ENCODE peak calls at places on chromosome 14, in ten cellular contexts. One of them, this sample, is unnamed.
A peak's percentile ranks its signal among the peaks of the same experiment; 100 is the strongest.

GRCh38 chr14:75497191-75497590 is 25.1 kb upstream of the BATF start:
- DNase-seq in kidney tubule cell: no peak
- DNase-seq in heart right ventricle: no peak
- DNase-seq in EL: no peak
- DNase-seq in T-helper 2 cell: no peak
- DNase-seq in stimulated activated CD8-positive, alpha-beta memory T cell treated with anti-CD3 and anti-CD28 coated beads, Interleukin-15, amount 100 ng/mL, for 48 hours: peak; percentile 58
- DNase-seq in NCI-H2081: no peak
- DNase-seq in foreskin fibroblast: no peak
- DNase-seq in stimulated activated CD4-positive, alpha-beta T cell treated with anti-CD3 and anti-CD28 coated beads, Interleukin-1b, Interleukin-23, amount 100 ng/mL, for 24 hours: no peak
- DNase-seq in activated T-helper 1 cell treated with anti-CD3 and anti-CD28 coated beads, Interleukin-12 subunit alpha, Interleukin-12 subunit beta, Interleukin-2, Interleukin-4 antibody, amounts not matched to agents 30 ng/mL and 10 ng/mL and 1 ng/mL, durations not matched to agents 14 hours and 24 hours and 36 hours: peak; percentile 58
- DNase-seq in this sample: no peak

GRCh38 chr14:49950275-49951250 is 57.7 kb downstream of the ARF6 start:
- DNase-seq in foreskin fibroblast: no peak
- DNase-seq in stimulated activated CD8-positive, alpha-beta memory T cell treated with anti-CD3 and anti-CD28 coated beads, Interleukin-15, amount 100 ng/mL, for 48 hours: no peak
- DNase-seq in activated T-helper 1 cell treated with anti-CD3 and anti-CD28 coated beads, Interleukin-12 subunit alpha, Interleukin-12 subunit beta, Interleukin-2, Interleukin-4 antibody, amounts not matched to agents 30 ng/mL and 10 ng/mL and 1 ng/mL, durations not matched to agents 14 hours and 24 hours and 36 hours: no peak
- DNase-seq in kidney tubule cell: peak; percentile 76
- DNase-seq in stimulated activated CD4-positive, alpha-beta T cell treated with anti-CD3 and anti-CD28 coated beads, Interleukin-1b, Interleukin-23, amount 100 ng/mL, for 24 hours: no peak
- DNase-seq in T-helper 2 cell: no peak
- DNase-seq in NCI-H2081: no peak
- DNase-seq in heart right ventricle: no peak
- DNase-seq in EL: no peak
- DNase-seq in this sample: peak; percentile 86

GRCh38 chr14:101713641-101714349 is 47.7 kb upstream of the PPP2R5C start:
- DNase-seq in heart right ventricle: no peak
- DNase-seq in T-helper 2 cell: peak; percentile 79
- DNase-seq in stimulated activated CD8-positive, alpha-beta memory T cell treated with anti-CD3 and anti-CD28 coated beads, Interleukin-15, amount 100 ng/mL, for 48 hours: no peak
- DNase-seq in kidney tubule cell: no peak
- DNase-seq in foreskin fibroblast: no peak
- DNase-seq in activated T-helper 1 cell treated with anti-CD3 and anti-CD28 coated beads, Interleukin-12 subunit alpha, Interleukin-12 subunit beta, Interleukin-2, Interleukin-4 antibody, amounts not matched to agents 30 ng/mL and 10 ng/mL and 1 ng/mL, durations not matched to agents 14 hours and 24 hours and 36 hours: no peak
- DNase-seq in EL: no peak
- DNase-seq in stimulated activated CD4-positive, alpha-beta T cell treated with anti-CD3 and anti-CD28 coated beads, Interleukin-1b, Interleukin-23, amount 100 ng/mL, for 24 hours: no peak
- DNase-seq in NCI-H2081: no peak
- DNase-seq in this sample: no peak

GRCh38 chr14:53542692-53543091 is 389.6 kb upstream of the DDHD1 start:
- DNase-seq in NCI-H2081: peak; percentile 47
- DNase-seq in EL: peak; percentile 72
- DNase-seq in stimulated activated CD4-positive, alpha-beta T cell treated with anti-CD3 and anti-CD28 coated beads, Interleukin-1b, Interleukin-23, amount 100 ng/mL, for 24 hours: no peak
- DNase-seq in kidney tubule cell: peak; percentile 83
- DNase-seq in foreskin fibroblast: peak; percentile 31
- DNase-seq in T-helper 2 cell: no peak
- DNase-seq in activated T-helper 1 cell treated with anti-CD3 and anti-CD28 coated beads, Interleukin-12 subunit alpha, Interleukin-12 subunit beta, Interleukin-2, Interleukin-4 antibody, amounts not matched to agents 30 ng/mL and 10 ng/mL and 1 ng/mL, durations not matched to agents 14 hours and 24 hours and 36 hours: no peak
- DNase-seq in stimulated activated CD8-positive, alpha-beta memory T cell treated with anti-CD3 and anti-CD28 coated beads, Interleukin-15, amount 100 ng/mL, for 48 hours: no peak
- DNase-seq in heart right ventricle: no peak
- DNase-seq in this sample: no peak

GRCh38 chr14:104752338-104752734 is 611 bp upstream of the SIVA1 start:
- DNase-seq in foreskin fibroblast: no peak
- DNase-seq in kidney tubule cell: no peak
- DNase-seq in T-helper 2 cell: no peak
- DNase-seq in heart right ventricle: no peak
- DNase-seq in activated T-helper 1 cell treated with anti-CD3 and anti-CD28 coated beads, Interleukin-12 subunit alpha, Interleukin-12 subunit beta, Interleukin-2, Interleukin-4 antibody, amounts not matched to agents 30 ng/mL and 10 ng/mL and 1 ng/mL, durations not matched to agents 14 hours and 24 hours and 36 hours: no peak
- DNase-seq in EL: no peak
- DNase-seq in NCI-H2081: no peak
- DNase-seq in stimulated activated CD8-positive, alpha-beta memory T cell treated with anti-CD3 and anti-CD28 coated beads, Interleukin-15, amount 100 ng/mL, for 48 hours: no peak
- DNase-seq in stimulated activated CD4-positive, alpha-beta T cell treated with anti-CD3 and anti-CD28 coated beads, Interleukin-1b, Interleukin-23, amount 100 ng/mL, for 24 hours: no peak
- DNase-seq in this sample: no peak

GRCh38 chr14:93214598-93214997 is 7.5 kb downstream of the UBR7 start:
- DNase-seq in EL: no peak
- DNase-seq in stimulated activated CD4-positive, alpha-beta T cell treated with anti-CD3 and anti-CD28 coated beads, Interleukin-1b, Interleukin-23, amount 100 ng/mL, for 24 hours: no peak
- DNase-seq in stimulated activated CD8-positive, alpha-beta memory T cell treated with anti-CD3 and anti-CD28 coated beads, Interleukin-15, amount 100 ng/mL, for 48 hours: no peak
- DNase-seq in T-helper 2 cell: no peak
- DNase-seq in heart right ventricle: no peak
- DNase-seq in NCI-H2081: no peak
- DNase-seq in kidney tubule cell: no peak
- DNase-seq in foreskin fibroblast: no peak
- DNase-seq in activated T-helper 1 cell treated with anti-CD3 and anti-CD28 coated beads, Interleukin-12 subunit alpha, Interleukin-12 subunit beta, Interleukin-2, Interleukin-4 antibody, amounts not matched to agents 30 ng/mL and 10 ng/mL and 1 ng/mL, durations not matched to agents 14 hours and 24 hours and 36 hours: no peak
- DNase-seq in this sample: no peak

GRCh38 chr14:64704743-64705405 is 650 bp downstream of the PLEKHG3 start:
- DNase-seq in NCI-H2081: no peak
- DNase-seq in heart right ventricle: peak; percentile 49
- DNase-seq in T-helper 2 cell: no peak
- DNase-seq in activated T-helper 1 cell treated with anti-CD3 and anti-CD28 coated beads, Interleukin-12 subunit alpha, Interleukin-12 subunit beta, Interleukin-2, Interleukin-4 antibody, amounts not matched to agents 30 ng/mL and 10 ng/mL and 1 ng/mL, durations not matched to agents 14 hours and 24 hours and 36 hours: no peak
- DNase-seq in stimulated activated CD8-positive, alpha-beta memory T cell treated with anti-CD3 and anti-CD28 coated beads, Interleukin-15, amount 100 ng/mL, for 48 hours: no peak
- DNase-seq in stimulated activated CD4-positive, alpha-beta T cell treated with anti-CD3 and anti-CD28 coated beads, Interleukin-1b, Interleukin-23, amount 100 ng/mL, for 24 hours: no peak
- DNase-seq in foreskin fibroblast: peak; percentile 55
- DNase-seq in kidney tubule cell: no peak
- DNase-seq in EL: peak; percentile 34
- DNase-seq in this sample: no peak

GRCh38 chr14:56488306-56488705 is 91.3 kb upstream of the TMEM260 start:
- DNase-seq in heart right ventricle: no peak
- DNase-seq in kidney tubule cell: no peak
- DNase-seq in EL: no peak
- DNase-seq in stimulated activated CD4-positive, alpha-beta T cell treated with anti-CD3 and anti-CD28 coated beads, Interleukin-1b, Interleukin-23, amount 100 ng/mL, for 24 hours: no peak
- DNase-seq in NCI-H2081: no peak
- DNase-seq in stimulated activated CD8-positive, alpha-beta memory T cell treated with anti-CD3 and anti-CD28 coated beads, Interleukin-15, amount 100 ng/mL, for 48 hours: no peak
- DNase-seq in foreskin fibroblast: no peak
- DNase-seq in T-helper 2 cell: no peak
- DNase-seq in activated T-helper 1 cell treated with anti-CD3 and anti-CD28 coated beads, Interleukin-12 subunit alpha, Interleukin-12 subunit beta, Interleukin-2, Interleukin-4 antibody, amounts not matched to agents 30 ng/mL and 10 ng/mL and 1 ng/mL, durations not matched to agents 14 hours and 24 hours and 36 hours: no peak
- DNase-seq in this sample: no peak

GRCh38 chr14:95533822-95534221 is 1.0 kb upstream of the GLRX5 start:
- DNase-seq in NCI-H2081: no peak
- DNase-seq in stimulated activated CD4-positive, alpha-beta T cell treated with anti-CD3 and anti-CD28 coated beads, Interleukin-1b, Interleukin-23, amount 100 ng/mL, for 24 hours: no peak
- DNase-seq in T-helper 2 cell: no peak
- DNase-seq in EL: peak; percentile 26
- DNase-seq in heart right ventricle: no peak
- DNase-seq in activated T-helper 1 cell treated with anti-CD3 and anti-CD28 coated beads, Interleukin-12 subunit alpha, Interleukin-12 subunit beta, Interleukin-2, Interleukin-4 antibody, amounts not matched to agents 30 ng/mL and 10 ng/mL and 1 ng/mL, durations not matched to agents 14 hours and 24 hours and 36 hours: no peak
- DNase-seq in foreskin fibroblast: no peak
- DNase-seq in stimulated activated CD8-positive, alpha-beta memory T cell treated with anti-CD3 and anti-CD28 coated beads, Interleukin-15, amount 100 ng/mL, for 48 hours: no peak
- DNase-seq in kidney tubule cell: no peak
- DNase-seq in this sample: no peak

GRCh38 chr14:52641745-52642144 is 53.6 kb downstream of the ERO1A start:
- DNase-seq in heart right ventricle: no peak
- DNase-seq in NCI-H2081: no peak
- DNase-seq in stimulated activated CD8-positive, alpha-beta memory T cell treated with anti-CD3 and anti-CD28 coated beads, Interleukin-15, amount 100 ng/mL, for 48 hours: no peak
- DNase-seq in kidney tubule cell: no peak
- DNase-seq in EL: peak; percentile 50
- DNase-seq in T-helper 2 cell: no peak
- DNase-seq in foreskin fibroblast: peak; percentile 27
- DNase-seq in stimulated activated CD4-positive, alpha-beta T cell treated with anti-CD3 and anti-CD28 coated beads, Interleukin-1b, Interleukin-23, amount 100 ng/mL, for 24 hours: no peak
- DNase-seq in activated T-helper 1 cell treated with anti-CD3 and anti-CD28 coated beads, Interleukin-12 subunit alpha, Interleukin-12 subunit beta, Interleukin-2, Interleukin-4 antibody, amounts not matched to agents 30 ng/mL and 10 ng/mL and 1 ng/mL, durations not matched to agents 14 hours and 24 hours and 36 hours: no peak
- DNase-seq in this sample: no peak

GRCh38 chr14:90451443-90451842 is 54.6 kb downstream of the CALM1 start:
- DNase-seq in EL: no peak
- DNase-seq in NCI-H2081: no peak
- DNase-seq in kidney tubule cell: no peak
- DNase-seq in foreskin fibroblast: no peak
- DNase-seq in stimulated activated CD8-positive, alpha-beta memory T cell treated with anti-CD3 and anti-CD28 coated beads, Interleukin-15, amount 100 ng/mL, for 48 hours: no peak
- DNase-seq in T-helper 2 cell: no peak
- DNase-seq in heart right ventricle: no peak
- DNase-seq in stimulated activated CD4-positive, alpha-beta T cell treated with anti-CD3 and anti-CD28 coated beads, Interleukin-1b, Interleukin-23, amount 100 ng/mL, for 24 hours: no peak
- DNase-seq in activated T-helper 1 cell treated with anti-CD3 and anti-CD28 coated beads, Interleukin-12 subunit alpha, Interleukin-12 subunit beta, Interleukin-2, Interleukin-4 antibody, amounts not matched to agents 30 ng/mL and 10 ng/mL and 1 ng/mL, durations not matched to agents 14 hours and 24 hours and 36 hours: no peak
- DNase-seq in this sample: no peak

GRCh38 chr14:69432364-69432763 is 33.9 kb downstream of the SLC39A9 start:
- DNase-seq in foreskin fibroblast: no peak
- DNase-seq in heart right ventricle: no peak
- DNase-seq in NCI-H2081: no peak
- DNase-seq in stimulated activated CD4-positive, alpha-beta T cell treated with anti-CD3 and anti-CD28 coated beads, Interleukin-1b, Interleukin-23, amount 100 ng/mL, for 24 hours: no peak
- DNase-seq in EL: peak; percentile 6
- DNase-seq in T-helper 2 cell: no peak
- DNase-seq in activated T-helper 1 cell treated with anti-CD3 and anti-CD28 coated beads, Interleukin-12 subunit alpha, Interleukin-12 subunit beta, Interleukin-2, Interleukin-4 antibody, amounts not matched to agents 30 ng/mL and 10 ng/mL and 1 ng/mL, durations not matched to agents 14 hours and 24 hours and 36 hours: no peak
- DNase-seq in kidney tubule cell: no peak
- DNase-seq in stimulated activated CD8-positive, alpha-beta memory T cell treated with anti-CD3 and anti-CD28 coated beads, Interleukin-15, amount 100 ng/mL, for 48 hours: no peak
- DNase-seq in this sample: no peak

GRCh38 chr14:66117600-66117999 is 368.6 kb upstream of the CCDC196 start:
- DNase-seq in activated T-helper 1 cell treated with anti-CD3 and anti-CD28 coated beads, Interleukin-12 subunit alpha, Interleukin-12 subunit beta, Interleukin-2, Interleukin-4 antibody, amounts not matched to agents 30 ng/mL and 10 ng/mL and 1 ng/mL, durations not matched to agents 14 hours and 24 hours and 36 hours: no peak
- DNase-seq in T-helper 2 cell: no peak
- DNase-seq in kidney tubule cell: peak; percentile 77
- DNase-seq in stimulated activated CD8-positive, alpha-beta memory T cell treated with anti-CD3 and anti-CD28 coated beads, Interleukin-15, amount 100 ng/mL, for 48 hours: no peak
- DNase-seq in stimulated activated CD4-positive, alpha-beta T cell treated with anti-CD3 and anti-CD28 coated beads, Interleukin-1b, Interleukin-23, amount 100 ng/mL, for 24 hours: no peak
- DNase-seq in heart right ventricle: no peak
- DNase-seq in foreskin fibroblast: peak; percentile 70
- DNase-seq in EL: peak; percentile 53
- DNase-seq in NCI-H2081: no peak
- DNase-seq in this sample: no peak

GRCh38 chr14:89466939-89467338 is 49.9 kb upstream of the FOXN3 start:
- DNase-seq in stimulated activated CD8-positive, alpha-beta memory T cell treated with anti-CD3 and anti-CD28 coated beads, Interleukin-15, amount 100 ng/mL, for 48 hours: no peak
- DNase-seq in kidney tubule cell: no peak
- DNase-seq in stimulated activated CD4-positive, alpha-beta T cell treated with anti-CD3 and anti-CD28 coated beads, Interleukin-1b, Interleukin-23, amount 100 ng/mL, for 24 hours: no peak
- DNase-seq in EL: no peak
- DNase-seq in foreskin fibroblast: no peak
- DNase-seq in heart right ventricle: no peak
- DNase-seq in activated T-helper 1 cell treated with anti-CD3 and anti-CD28 coated beads, Interleukin-12 subunit alpha, Interleukin-12 subunit beta, Interleukin-2, Interleukin-4 antibody, amounts not matched to agents 30 ng/mL and 10 ng/mL and 1 ng/mL, durations not matched to agents 14 hours and 24 hours and 36 hours: no peak
- DNase-seq in T-helper 2 cell: no peak
- DNase-seq in NCI-H2081: no peak
- DNase-seq in this sample: no peak

GRCh38 chr14:87013583-87013982 is 979.4 kb downstream of the GALC start:
- DNase-seq in foreskin fibroblast: peak; percentile 90
- DNase-seq in heart right ventricle: no peak
- DNase-seq in T-helper 2 cell: no peak
- DNase-seq in stimulated activated CD8-positive, alpha-beta memory T cell treated with anti-CD3 and anti-CD28 coated beads, Interleukin-15, amount 100 ng/mL, for 48 hours: no peak
- DNase-seq in stimulated activated CD4-positive, alpha-beta T cell treated with anti-CD3 and anti-CD28 coated beads, Interleukin-1b, Interleukin-23, amount 100 ng/mL, for 24 hours: no peak
- DNase-seq in EL: peak; percentile 65
- DNase-seq in kidney tubule cell: peak; percentile 5
- DNase-seq in NCI-H2081: no peak
- DNase-seq in activated T-helper 1 cell treated with anti-CD3 and anti-CD28 coated beads, Interleukin-12 subunit alpha, Interleukin-12 subunit beta, Interleukin-2, Interleukin-4 antibody, amounts not matched to agents 30 ng/mL and 10 ng/mL and 1 ng/mL, durations not matched to agents 14 hours and 24 hours and 36 hours: no peak
- DNase-seq in this sample: no peak

GRCh38 chr14:60301685-60302084 is 52.7 kb downstream of the PPM1A start:
- DNase-seq in T-helper 2 cell: no peak
- DNase-seq in NCI-H2081: no peak
- DNase-seq in EL: no peak
- DNase-seq in stimulated activated CD4-positive, alpha-beta T cell treated with anti-CD3 and anti-CD28 coated beads, Interleukin-1b, Interleukin-23, amount 100 ng/mL, for 24 hours: no peak
- DNase-seq in kidney tubule cell: no peak
- DNase-seq in foreskin fibroblast: no peak
- DNase-seq in activated T-helper 1 cell treated with anti-CD3 and anti-CD28 coated beads, Interleukin-12 subunit alpha, Interleukin-12 subunit beta, Interleukin-2, Interleukin-4 antibody, amounts not matched to agents 30 ng/mL and 10 ng/mL and 1 ng/mL, durations not matched to agents 14 hours and 24 hours and 36 hours: no peak
- DNase-seq in stimulated activated CD8-positive, alpha-beta memory T cell treated with anti-CD3 and anti-CD28 coated beads, Interleukin-15, amount 100 ng/mL, for 48 hours: no peak
- DNase-seq in heart right ventricle: no peak
- DNase-seq in this sample: no peak

GRCh38 chr14:104827173-104828055 is 26.5 kb downstream of the ZBTB42 start:
- DNase-seq in kidney tubule cell: peak; percentile 64
- DNase-seq in stimulated activated CD8-positive, alpha-beta memory T cell treated with anti-CD3 and anti-CD28 coated beads, Interleukin-15, amount 100 ng/mL, for 48 hours: peak; percentile 32
- DNase-seq in NCI-H2081: peak; percentile 41
- DNase-seq in stimulated activated CD4-positive, alpha-beta T cell treated with anti-CD3 and anti-CD28 coated beads, Interleukin-1b, Interleukin-23, amount 100 ng/mL, for 24 hours: no peak
- DNase-seq in foreskin fibroblast: peak; percentile 58
- DNase-seq in activated T-helper 1 cell treated with anti-CD3 and anti-CD28 coated beads, Interleukin-12 subunit alpha, Interleukin-12 subunit beta, Interleukin-2, Interleukin-4 antibody, amounts not matched to agents 30 ng/mL and 10 ng/mL and 1 ng/mL, durations not matched to agents 14 hours and 24 hours and 36 hours: peak; percentile 38
- DNase-seq in heart right ventricle: no peak
- DNase-seq in EL: peak; percentile 34
- DNase-seq in T-helper 2 cell: no peak
- DNase-seq in this sample: no peak

GRCh38 chr14:76531821-76532318 is 155.9 kb downstream of the ESRRB start:
- DNase-seq in T-helper 2 cell: no peak
- DNase-seq in EL: no peak
- DNase-seq in kidney tubule cell: no peak
- DNase-seq in NCI-H2081: no peak
- DNase-seq in heart right ventricle: no peak
- DNase-seq in stimulated activated CD8-positive, alpha-beta memory T cell treated with anti-CD3 and anti-CD28 coated beads, Interleukin-15, amount 100 ng/mL, for 48 hours: no peak
- DNase-seq in foreskin fibroblast: no peak
- DNase-seq in activated T-helper 1 cell treated with anti-CD3 and anti-CD28 coated beads, Interleukin-12 subunit alpha, Interleukin-12 subunit beta, Interleukin-2, Interleukin-4 antibody, amounts not matched to agents 30 ng/mL and 10 ng/mL and 1 ng/mL, durations not matched to agents 14 hours and 24 hours and 36 hours: no peak
- DNase-seq in stimulated activated CD4-positive, alpha-beta T cell treated with anti-CD3 and anti-CD28 coated beads, Interleukin-1b, Interleukin-23, amount 100 ng/mL, for 24 hours: no peak
- DNase-seq in this sample: no peak

GRCh38 chr14:65704412-65704811 is 291.9 kb downstream of the FUT8 start:
- DNase-seq in NCI-H2081: no peak
- DNase-seq in stimulated activated CD4-positive, alpha-beta T cell treated with anti-CD3 and anti-CD28 coated beads, Interleukin-1b, Interleukin-23, amount 100 ng/mL, for 24 hours: no peak
- DNase-seq in foreskin fibroblast: peak; percentile 3
- DNase-seq in kidney tubule cell: peak; percentile 1
- DNase-seq in heart right ventricle: no peak
- DNase-seq in EL: peak; percentile 15
- DNase-seq in T-helper 2 cell: no peak
- DNase-seq in activated T-helper 1 cell treated with anti-CD3 and anti-CD28 coated beads, Interleukin-12 subunit alpha, Interleukin-12 subunit beta, Interleukin-2, Interleukin-4 antibody, amounts not matched to agents 30 ng/mL and 10 ng/mL and 1 ng/mL, durations not matched to agents 14 hours and 24 hours and 36 hours: no peak
- DNase-seq in stimulated activated CD8-positive, alpha-beta memory T cell treated with anti-CD3 and anti-CD28 coated beads, Interleukin-15, amount 100 ng/mL, for 48 hours: no peak
- DNase-seq in this sample: no peak

This sample was measured in LNCaP clone FGC.